ENCODE peak calls at places on chromosomes 1 and 21, in seven cellular contexts. K, L, N, X, W, J and S are unnamed samples.

GRCh38 chr1:16132325-16132785 is 23.5 kb downstream of the EPHA2 start:
- DNase-seq in L (no peak), W (no peak), K (no peak), X (no peak), J (no peak), N (no peak), S (no peak)

GRCh38 chr1:36408479-36408878 is 10.8 kb upstream of the LSM10 start:
- DNase-seq in K (peak; percentile 35), W (no peak), X (no peak), L (no peak), J (no peak), N (no peak), S (no peak)

GRCh38 chr1:26471498-26472329 is 526 bp upstream of the HMGN2 start:
- DNase-seq in L (peak; percentile 83), X (peak; percentile 31), J (peak; percentile 90), W (peak; percentile 84), N (peak; percentile 57), K (peak; percentile 77), S (peak; percentile 80)

GRCh38 chr1:204130989-204131892 is 20.6 kb downstream of the ETNK2 start:
- DNase-seq in N (no peak), W (no peak), J (no peak), X (peak; percentile 38), K (peak; percentile 81), L (no peak), S (no peak)

GRCh38 chr21:39020751-39021474 is 162.3 kb downstream of the PSMG1 start:
- DNase-seq in L (no peak), N (no peak), W (no peak), J (peak; percentile 71), X (no peak), K (peak; percentile 85), S (peak; percentile 86)

GRCh38 chr1:201461193-201461657 is 7.8 kb downstream of the PHLDA3 start:
- DNase-seq in W (no peak), X (peak; percentile 86), L (peak; percentile 83), K (peak; percentile 95), N (peak; percentile 61), J (peak; percentile 62), S (no peak)

GRCh38 chr1:87170151-87170550 is 158.5 kb upstream of the LMO4 start:
- DNase-seq in K (peak; percentile 29), W (no peak), X (no peak), L (no peak), N (no peak), J (no peak), S (no peak)

GRCh38 chr1:153483776-153484175 is 23.3 kb upstream of the S100A7 start:
- DNase-seq in J (no peak), X (no peak), W (peak; percentile 64), K (no peak), N (no peak), L (no peak), S (no peak)

GRCh38 chr1:53334781-53335180 is 6.9 kb upstream of the LRP8 start:
- DNase-seq in L (no peak), J (no peak), K (no peak), N (peak; percentile 5), W (peak; percentile 20), X (no peak), S (peak; percentile 22)

GRCh38 chr1:43978551-43979260 is at the start of gene B4GALT2:
- DNase-seq in L (no peak), X (no peak), J (peak; percentile 78), K (no peak), W (peak; percentile 75), N (peak; percentile 43), S (peak; percentile 88)

GRCh38 chr1:18799454-18799853 is 60.0 kb downstream of the TAS1R2 start:
- DNase-seq in K (no peak), N (no peak), J (no peak), X (no peak), L (no peak), W (no peak), S (no peak)

GRCh38 chr1:183953031-183953430 is 84.5 kb downstream of the COLGALT2 start:
- DNase-seq in N (no peak), J (no peak), X (no peak), W (no peak), L (no peak), K (peak; percentile 11), S (no peak)

GRCh38 chr1:66546045-66546810 is 12.3 kb downstream of the SGIP1 start:
- DNase-seq in L (no peak), W (no peak), J (no peak), K (no peak), X (no peak), N (no peak), S (no peak)

GRCh38 chr1:236261033-236261432 is 20.7 kb downstream of the ERO1B start:
- DNase-seq in W (no peak), K (no peak), X (no peak), N (no peak), L (no peak), J (no peak), S (no peak)

GRCh38 chr21:45514311-45515021 is 27.8 kb downstream of the SLC19A1 start:
- DNase-seq in N (no peak), L (peak; percentile 49), J (peak; percentile 62), W (no peak), X (no peak), K (no peak), S (peak; percentile 64)
- H3K4me3 ChIP-seq in N (no peak overlapping the region), L (no peak overlapping the region), J (no peak overlapping the region), W (no peak overlapping the region), X (no peak overlapping the region), K (no peak overlapping the region), S (no peak overlapping the region)

GRCh38 chr1:39150779-39151178 is 53.7 kb upstream of the MACF1 start:
- DNase-seq in N (no peak), X (no peak), K (no peak), L (no peak), J (no peak), W (no peak), S (no peak)
- H3K4me1 ChIP-seq in N (peaks cover 44% of the 10 kb centered on the region), X (no peaks in the 10 kb centered on the region), K (peaks cover 27% of the 10 kb centered on the region), L (peaks cover 48% of the 10 kb centered on the region), J (peaks cover 82% of the 10 kb centered on the region), W (peaks cover 24% of the 10 kb centered on the region), S (peaks cover 70% of the 10 kb centered on the region)

GRCh38 chr1:27716262-27716895 is 9.4 kb upstream of the FAM76A start:
- DNase-seq in W (no peak), N (no peak), L (no peak), K (no peak), J (no peak), X (no peak), S (no peak)

GRCh38 chr1:27713869-27714513 is 11.8 kb upstream of the FAM76A start:
- DNase-seq in J (no peak), X (no peak), N (no peak), L (no peak), W (no peak), K (no peak), S (no peak)

GRCh38 chr1:27724961-27725373 is 794 bp upstream of the FAM76A start:
- DNase-seq in J (peak; percentile 66), K (peak; percentile 2), N (peak; percentile 54), W (peak; percentile 70), L (peak; percentile 73), X (no peak), S (no peak)

GRCh38 chr1:27719286-27720251 is 6.2 kb upstream of the FAM76A start:
- DNase-seq in N (no peak), K (peak; percentile 31), J (no peak), W (no peak), L (no peak), X (no peak), S (no peak)
- TF ChIP-seq CTCF in N (no peak), K (peak; percentile 51), J (no peak), W (no peak), L (no peak), X (no peak), S (no peak)

GRCh38 chr1:23779826-23780371 is 1.7 kb downstream of the PITHD1 start:
- DNase-seq in N (no peak), K (peak; percentile 67), J (no peak), L (no peak), X (no peak), W (no peak), S (no peak)
- H3K4me3 ChIP-seq in N (no peak overlapping the region), K (peak overlapping the region; percentile 89), J (no peak overlapping the region), L (peak overlapping the region; percentile 92), X (peak overlapping the region; percentile 98), W (no peak overlapping the region), S (peak overlapping the region; percentile 69)

DNA sequence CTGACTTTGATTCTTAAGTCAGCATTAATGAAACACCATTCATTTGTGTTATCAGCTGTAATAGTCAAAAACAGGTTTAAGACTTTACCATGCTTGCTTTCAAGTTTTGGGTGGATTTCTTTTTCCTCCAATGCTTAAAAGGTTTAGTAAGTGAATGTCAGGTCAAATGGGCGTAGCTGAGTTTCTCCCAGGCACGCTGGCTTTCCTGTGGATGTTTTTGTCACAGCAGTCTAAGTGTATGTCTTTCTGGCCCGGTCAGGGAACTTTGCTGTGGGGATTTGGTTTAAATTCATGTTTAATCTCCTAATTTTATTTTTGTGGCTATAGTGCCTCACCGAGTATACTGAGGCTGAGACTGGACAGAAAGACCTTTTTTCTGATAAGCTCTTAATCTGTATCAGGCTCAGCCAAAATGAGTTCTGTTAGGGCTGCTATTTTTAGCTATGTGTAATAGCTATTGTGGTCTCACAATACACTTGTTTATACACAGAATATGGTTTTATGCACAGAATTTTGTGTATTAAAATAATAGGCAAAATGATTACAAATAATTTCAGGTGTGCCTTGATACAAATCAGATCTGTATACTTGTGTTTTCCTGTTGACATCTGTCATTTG is 292.8 kb downstream of the DISC1 start:
- DNase-seq in N (no peak), J (no peak), W (no peak), L (no peak), K (no peak), X (no peak), S (no peak)
- H3K4me1 ChIP-seq in N (no peaks in the 10 kb centered on the region), J (no peaks in the 10 kb centered on the region), W (no peaks in the 10 kb centered on the region), L (peaks cover 9% of the 10 kb centered on the region), K (no peaks in the 10 kb centered on the region), X (no peaks in the 10 kb centered on the region), S (peaks cover 22% of the 10 kb centered on the region)

GRCh38 chr1:78060857-78061563 is 15.2 kb downstream of the GIPC2 start:
- DNase-seq in J (no peak), N (no peak), L (no peak), W (no peak), K (no peak), X (no peak), S (no peak)
- TF ChIP-seq CTCF in J (no peak), N (no peak), L (no peak), W (no peak), K (no peak), X (peak; percentile 34), S (no peak)

GRCh38 chr1:156496211-156496761 is 4.3 kb downstream of the MEF2D start:
- DNase-seq in N (no peak), K (no peak), W (no peak), L (no peak), J (peak; percentile 58), X (no peak), S (no peak)
- H3K4me3 ChIP-seq in N (peak overlapping the region; percentile 2), K (peak overlapping the region; percentile 93), W (no peak overlapping the region), L (peak overlapping the region; percentile 98), J (peak overlapping the region; percentile 6), X (no peak overlapping the region), S (no peak overlapping the region)